ENCODE peak calls at places on chromosomes 12 and 14, in six cellular contexts. V, S, X, Q, B and C are unnamed samples.

GRCh38 chr14:98695809-98696208 is 576.2 kb downstream of the BCL11B start:
- DNase-seq in Q (no peak), X (no peak), S (no peak), V (no peak), B (no peak), C (no peak)

GRCh38 chr14:23123419-23123818 is 4.4 kb upstream of the CEBPE start:
- DNase-seq in X (peak; percentile 19), Q (no peak), S (no peak), V (no peak), B (no peak), C (peak; percentile 23)

GRCh38 chr14:87082917-87083316 is 910.1 kb downstream of the GALC start:
- DNase-seq in Q (no peak), S (no peak), X (no peak), B (no peak), V (no peak), C (no peak)

GRCh38 chr12:47326190-47326589 is 246.4 kb upstream of the AMIGO2 start:
- DNase-seq in X (no peak), Q (no peak), S (no peak), B (no peak), V (no peak), C (no peak)

GRCh38 chr14:101808020-101808641 is 46.6 kb downstream of the PPP2R5C start:
- DNase-seq in B (no peak), S (no peak), X (no peak), V (no peak), Q (no peak), C (no peak)

GRCh38 chr12:87332987-87333761 is 696.0 kb downstream of the C12orf50 start:
- DNase-seq in S (no peak), V (no peak), Q (no peak), B (no peak), X (no peak), C (no peak)

GRCh38 chr12:116591608-116592115 is 32.5 kb downstream of the MAP1LC3B2 start:
- DNase-seq in Q (no peak), B (no peak), V (peak; percentile 40), X (peak; percentile 78), S (no peak), C (no peak)

GRCh38 chr12:48180424-48180823 is 3.0 kb upstream of the CCDC184 start:
- DNase-seq in V (no peak), X (no peak), Q (no peak), B (no peak), S (no peak), C (no peak)

GRCh38 chr12:84058136-84058535 is 854.5 kb downstream of the SLC6A15 start:
- DNase-seq in V (no peak), B (no peak), X (no peak), S (no peak), Q (no peak), C (no peak)

GRCh38 chr12:109613611-109614455 is 40.2 kb downstream of the MVK start:
- DNase-seq in S (no peak), Q (no peak), V (no peak), X (no peak), B (no peak), C (no peak)

GRCh38 chr14:102878970-102879460 is 43.4 kb upstream of the AMN start:
- DNase-seq in X (no peak), V (no peak), Q (peak; percentile 47), B (no peak), S (no peak), C (peak; percentile 7)

GRCh38 chr14:51604078-51604477 is 47.6 kb upstream of the FRMD6 start:
- DNase-seq in V (peak; percentile 92), X (peak; percentile 76), S (no peak), Q (no peak), B (peak; percentile 97), C (no peak)

GRCh38 chr12:92912052-92912451 is 17.0 kb downstream of the EEA1 start:
- DNase-seq in S (no peak), Q (no peak), V (no peak), B (peak; percentile 32), X (peak; percentile 17), C (peak; percentile 100)

GRCh38 chr14:73741876-73742519 is 27.8 kb upstream of the PNMA1 start:
- DNase-seq in V (no peak), S (no peak), X (no peak), Q (no peak), B (no peak), C (no peak)

GRCh38 chr14:75667099-75667498 is 6.1 kb downstream of the TTLL5 start:
- DNase-seq in B (no peak), V (no peak), X (no peak), S (no peak), Q (no peak), C (no peak)

GRCh38 chr12:64142784-64143183 is 79.3 kb downstream of the KICS2 start:
- DNase-seq in B (no peak), V (no peak), X (no peak), S (no peak), Q (no peak), C (no peak)

GRCh38 chr14:77622562-77622961 is 6.1 kb upstream of the SPTLC2 start:
- DNase-seq in X (no peak), V (no peak), B (no peak), S (no peak), Q (no peak), C (peak; percentile 38)

GRCh38 chr12:69688496-69689427 is 10.3 kb downstream of the BEST3 start:
- DNase-seq in V (peak; percentile 95), B (peak; percentile 77), S (no peak), Q (peak; percentile 54), X (peak; percentile 84), C (peak; percentile 94)

GRCh38 chr14:99995700-99996356 is 69.4 kb upstream of the EVL start:
- DNase-seq in S (peak; percentile 89), X (peak; percentile 56), B (no peak), Q (peak; percentile 56), V (peak; percentile 73), C (peak; percentile 57)

GRCh38 chr14:87043667-87044200 is 949.2 kb downstream of the GALC start:
- DNase-seq in X (no peak), B (no peak), S (no peak), Q (no peak), V (no peak), C (peak; percentile 30)

GRCh38 chr12:64160718-64161060 is 61.4 kb downstream of the KICS2 start:
- DNase-seq in B (no peak), V (peak; percentile 77), Q (no peak), X (peak; percentile 81), S (no peak), C (peak; percentile 83)

GRCh38 chr12:76927170-76927784 is 48.5 kb upstream of the CSRP2 start:
- DNase-seq in S (no peak), B (no peak), X (peak; percentile 58), Q (peak; percentile 38), V (peak; percentile 69), C (peak; percentile 49)

GRCh38 chr14:64196668-64197411 is 97.3 kb downstream of the ESR2 start:
- DNase-seq in B (peak; percentile 14), X (peak; percentile 39), S (no peak), Q (no peak), V (peak; percentile 63), C (no peak)

GRCh38 chr12:64007853-64008252 is 163.4 kb downstream of the SRGAP1 start:
- DNase-seq in Q (no peak), S (no peak), X (no peak), B (no peak), V (peak; percentile 33), C (no peak)

GRCh38 chr12:124466200-124467128 is 100.9 kb downstream of the NCOR2 start:
- DNase-seq in B (no peak), S (no peak), V (peak; percentile 90), Q (no peak), X (no peak), C (no peak)

GRCh38 chr12:106445981-106446380 is 88.4 kb downstream of the POLR3B start:
- DNase-seq in V (no peak), X (no peak), S (no peak), Q (no peak), B (no peak), C (no peak)

GRCh38 chr14:22268875-22269274 is 320.1 kb downstream of the DAD1 start:
- DNase-seq in Q (no peak), B (no peak), V (peak; percentile 68), S (no peak), X (peak; percentile 7), C (peak; percentile 95)

GRCh38 chr14:52551205-52551604 is 1.1 kb downstream of the TXNDC16 start:
- DNase-seq in S (no peak), B (no peak), Q (no peak), X (no peak), V (no peak), C (no peak)

GRCh38 chr12:132199101-132199500 is 54.8 kb downstream of the NOC4L start:
- DNase-seq in Q (no peak), V (no peak), S (no peak), B (no peak), X (no peak), C (no peak)

GRCh38 chr12:89348894-89349669 is 3.2 kb downstream of the DUSP6 start:
- DNase-seq in V (peak; percentile 28), X (no peak), B (no peak), S (no peak), Q (no peak), C (no peak)

GRCh38 chr14:52879958-52880357 is 70.9 kb downstream of the FERMT2 start:
- DNase-seq in Q (no peak), B (no peak), X (peak; percentile 45), V (peak; percentile 55), S (no peak), C (no peak)

GRCh38 chr14:43005807-43006206 is 1399.1 kb downstream of the LRFN5 start:
- DNase-seq in V (peak; percentile 14), B (no peak), S (no peak), Q (no peak), X (peak; percentile 42), C (peak; percentile 1)
- TF ChIP-seq CTCF in V (peak; percentile 37), B (no peak), S (no peak), Q (no peak), X (peak; percentile 6), C (no peak)

GRCh38 chr14:68174446-68174845 is 354.9 kb downstream of the RAD51B start:
- DNase-seq in X (no peak), V (no peak), S (no peak), Q (no peak), B (no peak), C (no peak)
- H3K4me3 ChIP-seq in X (no peak overlapping the region), V (no peak overlapping the region), S (no peak overlapping the region), Q (no peak overlapping the region), B (no peak overlapping the region), C (no peak overlapping the region)

DNA sequence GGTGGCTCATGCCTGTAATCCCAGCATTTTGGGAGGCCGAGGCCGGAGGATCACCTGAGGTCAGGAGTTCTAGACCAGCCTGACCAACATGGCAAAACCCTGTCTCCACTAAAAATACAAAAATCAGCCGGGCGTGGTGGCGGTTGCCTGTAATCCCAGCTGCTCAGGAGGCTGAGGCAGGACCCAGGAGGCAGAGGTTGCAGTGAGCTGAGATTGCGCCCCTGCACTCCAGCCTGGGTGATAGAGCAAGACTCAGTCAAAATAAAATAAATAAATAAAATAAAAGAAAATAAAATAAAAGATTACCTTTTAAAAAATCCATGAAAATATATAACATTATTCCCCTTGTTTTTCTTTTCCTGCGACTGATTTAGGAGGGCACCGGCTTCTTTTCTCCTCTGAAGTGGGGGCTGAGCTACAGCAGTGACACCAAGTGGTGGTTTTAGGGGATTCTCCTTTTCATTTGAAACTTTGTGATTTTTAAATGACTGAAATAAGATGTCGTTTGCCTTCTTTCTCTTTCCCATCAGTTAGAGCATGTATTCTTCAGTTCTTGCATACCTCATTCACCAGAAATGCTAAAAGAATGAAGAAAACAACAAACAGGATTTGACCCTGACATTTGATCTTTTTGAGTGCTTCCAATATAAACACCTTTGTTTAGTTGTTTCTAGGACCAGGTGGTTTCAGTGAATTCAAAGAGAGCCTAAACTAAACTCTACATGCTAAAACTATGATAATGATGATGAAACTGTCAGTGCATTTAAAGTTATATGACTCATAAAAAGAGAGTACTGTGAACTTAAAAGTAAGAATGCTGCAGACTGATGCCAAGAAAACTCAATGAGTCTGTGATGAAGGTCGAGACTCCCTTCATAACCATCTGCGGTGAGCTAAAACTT is 22.6 kb upstream of the PKP2 start:
- DNase-seq in B (no peak), X (peak; percentile 49), S (no peak), V (peak; percentile 97), Q (no peak), C (peak; percentile 90)
- TF ChIP-seq CTCF in B (no peak), X (no peak), S (peak; percentile 56), V (peak; percentile 72), Q (peak; percentile 87), C (peak; percentile 21)

GRCh38 chr14:24368562-24369252 is 723 bp downstream of the NFATC4 start:
- DNase-seq in B (peak; percentile 67), Q (no peak), S (no peak), V (peak; percentile 58), X (peak; percentile 69), C (no peak)
- H3K4me3 ChIP-seq in B (peak overlapping the region; percentile 100), Q (no peak overlapping the region), S (peak overlapping the region; percentile 51), V (peak overlapping the region; percentile 84), X (peak overlapping the region; percentile 79), C (peak overlapping the region; percentile 65)